ENCODE peak calls at places on chromosomes 12 and 14, in six cellular contexts. One of them, this sample, is unnamed.
A peak's percentile ranks its signal among the peaks of the same experiment; 100 is the strongest.

GRCh38 chr14:103116645-103117044 is 6.6 kb upstream of the TNFAIP2 start:
- DNase-seq in fibroblast of lung: no peak
- DNase-seq in stimulated activated naive CD8-positive, alpha-beta T cell treated with anti-CD3 and anti-CD28 coated beads, Interleukin-15, Interleukin-2, amounts not matched to agents 100 U/mL and 50 U/mL, for 24 hours: no peak
- DNase-seq in occipital lobe: no peak
- DNase-seq in GM12864: no peak
- DNase-seq in AG10803: no peak
- DNase-seq in this sample: no peak

GRCh38 chr14:77914073-77914721 is 114.3 kb downstream of the ADCK1 start:
- DNase-seq in occipital lobe: no peak
- DNase-seq in stimulated activated naive CD8-positive, alpha-beta T cell treated with anti-CD3 and anti-CD28 coated beads, Interleukin-15, Interleukin-2, amounts not matched to agents 100 U/mL and 50 U/mL, for 24 hours: no peak
- DNase-seq in AG10803: no peak
- DNase-seq in GM12864: no peak
- DNase-seq in fibroblast of lung: no peak
- DNase-seq in this sample: no peak

GRCh38 chr12:54443446-54443845 is 24.4 kb upstream of the ITGA5 start:
- DNase-seq in GM12864: no peak
- DNase-seq in fibroblast of lung: no peak
- DNase-seq in occipital lobe: no peak
- DNase-seq in AG10803: no peak
- DNase-seq in stimulated activated naive CD8-positive, alpha-beta T cell treated with anti-CD3 and anti-CD28 coated beads, Interleukin-15, Interleukin-2, amounts not matched to agents 100 U/mL and 50 U/mL, for 24 hours: no peak
- DNase-seq in this sample: no peak

GRCh38 chr14:104383931-104384775 is 195.4 kb upstream of the C14orf180 start:
- DNase-seq in AG10803: no peak
- DNase-seq in GM12864: no peak
- DNase-seq in fibroblast of lung: no peak
- DNase-seq in occipital lobe: no peak
- DNase-seq in stimulated activated naive CD8-positive, alpha-beta T cell treated with anti-CD3 and anti-CD28 coated beads, Interleukin-15, Interleukin-2, amounts not matched to agents 100 U/mL and 50 U/mL, for 24 hours: no peak
- DNase-seq in this sample: no peak

GRCh38 chr12:109981311-109981710 is 14.9 kb downstream of the GIT2 start:
- DNase-seq in occipital lobe: no peak
- DNase-seq in stimulated activated naive CD8-positive, alpha-beta T cell treated with anti-CD3 and anti-CD28 coated beads, Interleukin-15, Interleukin-2, amounts not matched to agents 100 U/mL and 50 U/mL, for 24 hours: peak; percentile 66
- DNase-seq in fibroblast of lung: no peak
- DNase-seq in GM12864: no peak
- DNase-seq in AG10803: no peak
- DNase-seq in this sample: no peak

GRCh38 chr14:20436363-20436755 is 393 bp upstream of the KLHL33 start:
- DNase-seq in AG10803: peak; percentile 77
- DNase-seq in occipital lobe: no peak
- DNase-seq in fibroblast of lung: peak; percentile 58
- DNase-seq in GM12864: no peak
- DNase-seq in stimulated activated naive CD8-positive, alpha-beta T cell treated with anti-CD3 and anti-CD28 coated beads, Interleukin-15, Interleukin-2, amounts not matched to agents 100 U/mL and 50 U/mL, for 24 hours: no peak
- DNase-seq in this sample: no peak

GRCh38 chr12:70549340-70550179 is 87.7 kb downstream of the PTPRB start:
- DNase-seq in stimulated activated naive CD8-positive, alpha-beta T cell treated with anti-CD3 and anti-CD28 coated beads, Interleukin-15, Interleukin-2, amounts not matched to agents 100 U/mL and 50 U/mL, for 24 hours: no peak
- DNase-seq in occipital lobe: no peak
- DNase-seq in AG10803: peak; percentile 15
- DNase-seq in fibroblast of lung: peak; percentile 16
- DNase-seq in GM12864: no peak
- DNase-seq in this sample: no peak

GRCh38 chr12:50986961-50987737 is 34.8 kb downstream of the HIGD1C start:
- DNase-seq in stimulated activated naive CD8-positive, alpha-beta T cell treated with anti-CD3 and anti-CD28 coated beads, Interleukin-15, Interleukin-2, amounts not matched to agents 100 U/mL and 50 U/mL, for 24 hours: no peak
- DNase-seq in AG10803: peak; percentile 62
- DNase-seq in fibroblast of lung: peak; percentile 81
- DNase-seq in occipital lobe: peak; percentile 5
- DNase-seq in GM12864: no peak
- DNase-seq in this sample: peak; percentile 45

GRCh38 chr12:70722584-70723343 is 85.5 kb upstream of the PTPRB start:
- DNase-seq in occipital lobe: no peak
- DNase-seq in GM12864: no peak
- DNase-seq in fibroblast of lung: peak; percentile 32
- DNase-seq in AG10803: peak; percentile 13
- DNase-seq in stimulated activated naive CD8-positive, alpha-beta T cell treated with anti-CD3 and anti-CD28 coated beads, Interleukin-15, Interleukin-2, amounts not matched to agents 100 U/mL and 50 U/mL, for 24 hours: no peak
- DNase-seq in this sample: no peak

GRCh38 chr12:132503611-132504204 is 13.8 kb downstream of the FBRSL1 start:
- DNase-seq in GM12864: no peak
- DNase-seq in fibroblast of lung: no peak
- DNase-seq in occipital lobe: no peak
- DNase-seq in stimulated activated naive CD8-positive, alpha-beta T cell treated with anti-CD3 and anti-CD28 coated beads, Interleukin-15, Interleukin-2, amounts not matched to agents 100 U/mL and 50 U/mL, for 24 hours: no peak
- DNase-seq in AG10803: peak; percentile 40
- DNase-seq in this sample: no peak